ENCODE peak calls at places on chromosomes 16 and 17, in six cellular contexts. Y is GM19239; T is activated naive CD8-positive, alpha-beta T cell treated with anti-CD3 and anti-CD28 coated beads for 36 hours; X is NAMALWA; Q is tibial nerve; I is CD4-positive, CD25-positive, alpha-beta regulatory T cell. E is an unnamed sample.

GRCh38 chr16:8816967-8817662 is 19.5 kb downstream of the PMM2 start:
- DNase-seq in Y (no peak), T (no peak), X (no peak), Q (no peak), I (no peak), E (peak; percentile 11)

GRCh38 chr16:30186444-30186781 is 3.0 kb downstream of the CORO1A start:
- DNase-seq in Y (no peak), T (no peak), X (no peak), Q (no peak), I (no peak), E (no peak)

GRCh38 chr17:42531455-42532354 is 4.3 kb upstream of the NAGLU start:
- DNase-seq in Y (no peak), T (peak; percentile 67), X (peak; percentile 69), Q (no peak), I (peak; percentile 42), E (peak; percentile 68)

GRCh38 chr16:30457256-30457655 is 11.6 kb upstream of the SEPHS2 start:
- DNase-seq in Y (no peak), T (no peak), X (no peak), Q (no peak), I (no peak), E (no peak)

GRCh38 chr16:1073566-1074378 is 1.2 kb downstream of the SSTR5 start:
- DNase-seq in Y (no peak), T (no peak), X (no peak), Q (no peak), I (no peak), E (no peak)

GRCh38 chr17:17557796-17558195 is 33.7 kb downstream of the PEMT start:
- DNase-seq in Y (no peak), T (no peak), X (no peak), Q (no peak), I (no peak), E (no peak)

GRCh38 chr16:47644166-47644565 is 183.0 kb downstream of the PHKB start:
- DNase-seq in Y (no peak), T (no peak), X (no peak), Q (no peak), I (no peak), E (no peak)

GRCh38 chr16:58378401-58378800 is 13.9 kb upstream of the GINS3 start:
- DNase-seq in Y (no peak), T (no peak), X (no peak), Q (no peak), I (no peak), E (no peak)

GRCh38 chr17:77375108-77375507 is 234.3 kb downstream of the SEC14L1 start:
- DNase-seq in Y (no peak), T (no peak), X (no peak), Q (no peak), I (no peak), E (no peak)

GRCh38 chr16:69466547-69466946 is 42.1 kb downstream of the CYB5B start:
- DNase-seq in Y (no peak), T (no peak), X (no peak), Q (no peak), I (no peak), E (no peak)

GRCh38 chr16:72256398-72257048 is 84.6 kb upstream of the PMFBP1 start:
- DNase-seq in Y (no peak), T (no peak), X (no peak), Q (no peak), I (no peak), E (no peak)

GRCh38 chr16:57871457-57871856 is 69.2 kb upstream of the KIFC3 start:
- DNase-seq in Y (no peak), T (no peak), X (no peak), Q (no peak), I (no peak), E (no peak)

GRCh38 chr17:39538875-39539274 is 68.8 kb downstream of the NEUROD2 start:
- DNase-seq in Y (no peak), T (no peak), X (no peak), Q (no peak), I (no peak), E (peak; percentile 9)

GRCh38 chr17:70242781-70243437 is 73.6 kb downstream of the KCNJ2 start:
- DNase-seq in Y (no peak), T (no peak), X (no peak), Q (no peak), I (no peak), E (no peak)

GRCh38 chr17:75459246-75459589 is 2.8 kb downstream of the TMEM94 start:
- DNase-seq in Y (no peak), T (no peak), X (no peak), Q (no peak), I (no peak), E (no peak)

GRCh38 chr16:66961065-66961744 is at the start of gene CES3:
- DNase-seq in Y (peak; percentile 46), T (peak; percentile 68), X (peak; percentile 90), Q (no peak), I (no peak), E (peak; percentile 77)

GRCh38 chr16:58016841-58017446 is 8.6 kb upstream of the MMP15 start:
- DNase-seq in Y (no peak), T (no peak), X (no peak), Q (no peak), I (no peak), E (no peak)